ENCODE peak calls at places on chromosomes 11 and 22, in five cellular contexts. One of them, this sample, is unnamed.

GRCh38 chr11:110134120-110134519 is 40.9 kb downstream of the ZC3H12C start:
- DNase-seq in GM23338: no peak
- DNase-seq in fibroblast of mammary gland: no peak
- DNase-seq in NCI-H510A: no peak
- DNase-seq in NCI-H1048: no peak
- DNase-seq in this sample: no peak

GRCh38 chr11:106379712-106380111 is 302.2 kb downstream of the AASDHPPT start:
- DNase-seq in NCI-H1048: no peak
- DNase-seq in GM23338: no peak
- DNase-seq in NCI-H510A: no peak
- DNase-seq in fibroblast of mammary gland: no peak
- DNase-seq in this sample: no peak

GRCh38 chr11:96391698-96392307 is 2.0 kb downstream of the JRKL start:
- DNase-seq in NCI-H510A: no peak
- DNase-seq in GM23338: no peak
- DNase-seq in NCI-H1048: no peak
- DNase-seq in fibroblast of mammary gland: peak; percentile 11
- DNase-seq in this sample: peak; percentile 24

GRCh38 chr11:127074151-127074761 is 73.7 kb upstream of the KIRREL3 start:
- DNase-seq in NCI-H510A: peak; percentile 75
- DNase-seq in NCI-H1048: no peak
- DNase-seq in fibroblast of mammary gland: peak; percentile 9
- DNase-seq in GM23338: peak; percentile 50
- DNase-seq in this sample: peak; percentile 73

GRCh38 chr11:95147364-95147905 is 57.8 kb downstream of the ENDOD1 start:
- DNase-seq in GM23338: no peak
- DNase-seq in fibroblast of mammary gland: peak; percentile 92
- DNase-seq in NCI-H1048: no peak
- DNase-seq in NCI-H510A: no peak
- DNase-seq in this sample: peak; percentile 87

GRCh38 chr11:40186401-40187091 is 1272.9 kb downstream of the LRRC4C start:
- DNase-seq in NCI-H510A: peak; percentile 73
- DNase-seq in GM23338: no peak
- DNase-seq in fibroblast of mammary gland: no peak
- DNase-seq in NCI-H1048: no peak
- DNase-seq in this sample: no peak

GRCh38 chr22:36391648-36392047 is 3.9 kb upstream of the MYH9 start:
- DNase-seq in NCI-H510A: no peak
- DNase-seq in fibroblast of mammary gland: no peak
- DNase-seq in GM23338: no peak
- DNase-seq in NCI-H1048: no peak
- DNase-seq in this sample: no peak

GRCh38 chr22:40400173-40400572 is 29.8 kb downstream of the SGSM3 start:
- DNase-seq in fibroblast of mammary gland: no peak
- DNase-seq in NCI-H510A: no peak
- DNase-seq in NCI-H1048: no peak
- DNase-seq in GM23338: no peak
- DNase-seq in this sample: no peak

GRCh38 chr11:46247664-46248063 is 29.8 kb upstream of the CREB3L1 start:
- DNase-seq in NCI-H510A: no peak
- DNase-seq in GM23338: peak; percentile 94
- DNase-seq in NCI-H1048: no peak
- DNase-seq in fibroblast of mammary gland: peak; percentile 68
- DNase-seq in this sample: peak; percentile 79

GRCh38 chr11:45250035-45250693 is 36.0 kb downstream of the SYT13 start:
- DNase-seq in NCI-H1048: no peak
- DNase-seq in GM23338: no peak
- DNase-seq in fibroblast of mammary gland: no peak
- DNase-seq in NCI-H510A: no peak
- DNase-seq in this sample: no peak

GRCh38 chr11:34870548-34871209 is 45.5 kb downstream of the APIP start:
- DNase-seq in fibroblast of mammary gland: no peak
- DNase-seq in GM23338: no peak
- DNase-seq in NCI-H1048: no peak
- DNase-seq in NCI-H510A: no peak
- DNase-seq in this sample: no peak

GRCh38 chr11:12901874-12902481 is 107.1 kb upstream of the RASSF10 start:
- DNase-seq in NCI-H510A: no peak
- DNase-seq in GM23338: no peak
- DNase-seq in fibroblast of mammary gland: peak; percentile 18
- DNase-seq in NCI-H1048: no peak
- DNase-seq in this sample: peak; percentile 85

GRCh38 chr11:73950869-73951710 is at the start of gene DNAJB13:
- DNase-seq in NCI-H1048: no peak
- DNase-seq in NCI-H510A: peak; percentile 67
- DNase-seq in GM23338: peak; percentile 88
- DNase-seq in fibroblast of mammary gland: peak; percentile 44
- DNase-seq in this sample: peak; percentile 63

GRCh38 chr22:40665312-40665711 is 14.0 kb upstream of the MCHR1 start:
- DNase-seq in NCI-H1048: no peak
- DNase-seq in fibroblast of mammary gland: peak; percentile 50
- DNase-seq in NCI-H510A: no peak
- DNase-seq in GM23338: no peak
- DNase-seq in this sample: peak; percentile 40

GRCh38 chr22:39306456-39307361 is 12.7 kb downstream of the RPL3 start:
- DNase-seq in NCI-H510A: no peak
- DNase-seq in fibroblast of mammary gland: no peak
- DNase-seq in NCI-H1048: no peak
- DNase-seq in GM23338: peak; percentile 83
- DNase-seq in this sample: peak; percentile 47

GRCh38 chr11:73173755-73174494 is 31.8 kb upstream of the FCHSD2 start:
- DNase-seq in NCI-H1048: no peak
- DNase-seq in GM23338: no peak
- DNase-seq in NCI-H510A: no peak
- DNase-seq in fibroblast of mammary gland: no peak
- DNase-seq in this sample: no peak